ENCODE peak calls at places on chromosomes 1 and 21, in seven cellular contexts. G is NCI-H1694; K is NCI-H1417 treated with DMSO at 0.1 percent for 48 hours; D is activated T-helper 1 cell treated with anti-CD3 and anti-CD28 coated beads, Interleukin-12 subunit alpha, Interleukin-12 subunit beta, Interleukin-2, Interleukin-4 antibody, amounts not matched to agents 30 ng/mL and 10 ng/mL and 1 ng/mL, durations not matched to agents 14 hours and 24 hours and 36 hours; T is foreskin keratinocyte; P is RPMI7951; R is HEK293T. W is an unnamed sample.

GRCh38 chr1:246923482-246923881 is 8.3 kb downstream of the AHCTF1 start:
- DNase-seq in T (peak), D (no peak), K (no peak), R (no peak), G (no peak), P (no peak), W (no peak)

GRCh38 chr1:74363220-74363619 is 128.0 kb downstream of the TNNI3K start:
- DNase-seq in R (no peak), K (no peak), P (no peak), T (no peak), D (no peak), G (no peak), W (no peak)

GRCh38 chr1:9149837-9150581 is 21.1 kb upstream of the GPR157 start:
- DNase-seq in K (no peak), D (no peak), P (no peak), G (no peak), T (no peak), R (no peak), W (no peak)

GRCh38 chr1:167460836-167461235 is 57.5 kb downstream of the CD247 start:
- DNase-seq in R (no peak), D (no peak), K (no peak), T (no peak), P (no peak), G (no peak), W (no peak)

GRCh38 chr1:22712502-22713271 is 2.0 kb downstream of the EPHB2 start:
- DNase-seq in K (no peak), R (no peak), D (no peak), G (no peak), P (peak), T (no peak), W (no peak)

GRCh38 chr1:172399369-172400072 is 21.0 kb upstream of the C1orf105 start:
- DNase-seq in G (peak), T (peak), D (no peak), R (peak), K (peak), P (peak), W (peak)

GRCh38 chr1:224800486-224801119 is 128.9 kb upstream of the DNAH14 start:
- DNase-seq in G (peak), P (no peak), T (no peak), K (no peak), D (no peak), R (no peak), W (no peak)

GRCh38 chr1:154768456-154769125 is 101.5 kb downstream of the KCNN3 start:
- DNase-seq in K (no peak), G (no peak), R (no peak), T (no peak), D (no peak), P (peak), W (no peak)

GRCh38 chr1:228490120-228491078 is 3.2 kb downstream of the RNF187 start:
- DNase-seq in T (no peak), D (no peak), G (peak), P (no peak), K (no peak), R (no peak), W (no peak)

GRCh38 chr1:77687519-77687906 is 5.1 kb upstream of the ZZZ3 start:
- DNase-seq in K (no peak), G (no peak), R (no peak), D (no peak), T (no peak), P (no peak), W (no peak)

GRCh38 chr1:248243204-248243603 is 12.0 kb downstream of the OR2M4 start:
- DNase-seq in G (peak), R (peak), D (no peak), T (peak), P (peak), K (no peak), W (no peak)

GRCh38 chr1:109547412-109548320 is 749 bp upstream of the GNAI3 start:
- DNase-seq in P (no peak), T (peak), K (no peak), G (no peak), R (no peak), D (peak), W (no peak)

GRCh38 chr1:29933110-29933509 is 696.8 kb downstream of the PTPRU start:
- DNase-seq in T (no peak), G (no peak), D (no peak), K (peak), R (no peak), P (no peak), W (peak)

GRCh38 chr21:45607021-45607921 is 36.3 kb upstream of the PCBP3 start:
- DNase-seq in K (no peak), D (no peak), G (no peak), R (no peak), P (peak), T (peak), W (no peak)

GRCh38 chr1:173663159-173663558 is 6.5 kb downstream of the ANKRD45 start:
- DNase-seq in D (no peak), K (no peak), R (no peak), G (no peak), P (no peak), T (no peak), W (no peak)

GRCh38 chr1:112718691-112719418 is 3.7 kb upstream of the PPM1J start:
- DNase-seq in K (no peak), D (peak), P (peak), R (peak), G (peak), T (no peak), W (no peak)

GRCh38 chr1:201381130-201381529 is 3.6 kb upstream of the TNNT2 start:
- DNase-seq in K (no peak), G (no peak), R (no peak), P (no peak), D (no peak), T (no peak), W (no peak)

GRCh38 chr1:91553196-91553595 is 52.5 kb downstream of the CDC7 start:
- DNase-seq in K (no peak), R (no peak), D (no peak), P (peak), G (no peak), T (no peak), W (no peak)

GRCh38 chr1:165645654-165646366 is 14.8 kb downstream of the MGST3 start:
- DNase-seq in R (no peak), D (no peak), G (no peak), T (no peak), K (no peak), P (no peak), W (no peak)

GRCh38 chr1:102838016-102838415 is 270.3 kb downstream of the COL11A1 start:
- DNase-seq in D (no peak), R (no peak), P (no peak), T (peak), G (no peak), K (no peak), W (no peak)